ENCODE peak calls at places on chromosomes 1 and 21, in ten cellular contexts. One of them, this sample, is unnamed.

GRCh38 chr1:230148768-230149469 is 81.9 kb downstream of the GALNT2 start:
- DNase-seq in bronchial epithelial cell: no peak
- DNase-seq in hippocampal formation: no peak
- DNase-seq in A549: no peak
- DNase-seq in HEK293T: no peak
- DNase-seq in left lung: no peak
- DNase-seq in AG08395: no peak
- DNase-seq in T-helper 17 cell: no peak
- DNase-seq in HFFc6: no peak
- DNase-seq in caudate nucleus: no peak
- DNase-seq in this sample: no peak

GRCh38 chr1:231161711-231162299 is at the start of gene TRIM67:
- DNase-seq in caudate nucleus: no peak
- DNase-seq in AG08395: no peak
- DNase-seq in A549: peak
- DNase-seq in bronchial epithelial cell: no peak
- DNase-seq in hippocampal formation: no peak
- DNase-seq in T-helper 17 cell: no peak
- DNase-seq in HEK293T: peak
- DNase-seq in left lung: no peak
- DNase-seq in HFFc6: no peak
- DNase-seq in this sample: no peak

GRCh38 chr21:37873655-37874054 is 42.6 kb downstream of the KCNJ6 start:
- DNase-seq in left lung: no peak
- DNase-seq in caudate nucleus: no peak
- DNase-seq in bronchial epithelial cell: no peak
- DNase-seq in T-helper 17 cell: no peak
- DNase-seq in AG08395: peak
- DNase-seq in HEK293T: no peak
- DNase-seq in A549: peak
- DNase-seq in hippocampal formation: no peak
- DNase-seq in HFFc6: peak
- DNase-seq in this sample: no peak

GRCh38 chr1:26730695-26731094 is 34.9 kb downstream of the ARID1A start:
- DNase-seq in T-helper 17 cell: no peak
- DNase-seq in left lung: no peak
- DNase-seq in hippocampal formation: no peak
- DNase-seq in HFFc6: peak
- DNase-seq in bronchial epithelial cell: no peak
- DNase-seq in A549: no peak
- DNase-seq in AG08395: no peak
- DNase-seq in caudate nucleus: no peak
- DNase-seq in HEK293T: no peak
- DNase-seq in this sample: no peak

GRCh38 chr1:228938248-228938891 is 203.1 kb downstream of the RHOU start:
- DNase-seq in bronchial epithelial cell: no peak
- DNase-seq in AG08395: no peak
- DNase-seq in HFFc6: no peak
- DNase-seq in left lung: no peak
- DNase-seq in HEK293T: no peak
- DNase-seq in hippocampal formation: peak
- DNase-seq in T-helper 17 cell: no peak
- DNase-seq in caudate nucleus: no peak
- DNase-seq in A549: no peak
- DNase-seq in this sample: no peak

GRCh38 chr1:224528900-224529299 is 87.2 kb upstream of the CNIH3 start:
- DNase-seq in A549: peak
- DNase-seq in AG08395: peak
- DNase-seq in HEK293T: no peak
- DNase-seq in HFFc6: peak
- DNase-seq in bronchial epithelial cell: peak
- DNase-seq in T-helper 17 cell: no peak
- DNase-seq in left lung: no peak
- DNase-seq in hippocampal formation: no peak
- DNase-seq in caudate nucleus: no peak
- DNase-seq in this sample: peak

GRCh38 chr1:204493145-204493881 is 1.3 kb downstream of the PIK3C2B start:
- DNase-seq in AG08395: peak
- DNase-seq in caudate nucleus: peak
- DNase-seq in HFFc6: no peak
- DNase-seq in bronchial epithelial cell: peak
- DNase-seq in hippocampal formation: peak
- DNase-seq in A549: peak
- DNase-seq in left lung: peak
- DNase-seq in HEK293T: peak
- DNase-seq in T-helper 17 cell: no peak
- DNase-seq in this sample: no peak

GRCh38 chr21:29033871-29034270 is 9.4 kb downstream of the USP16 start:
- DNase-seq in AG08395: no peak
- DNase-seq in HEK293T: no peak
- DNase-seq in bronchial epithelial cell: no peak
- DNase-seq in T-helper 17 cell: no peak
- DNase-seq in A549: no peak
- DNase-seq in hippocampal formation: no peak
- DNase-seq in left lung: no peak
- DNase-seq in caudate nucleus: no peak
- DNase-seq in HFFc6: no peak
- DNase-seq in this sample: no peak

GRCh38 chr1:201329286-201329685 is 46.0 kb downstream of the PKP1 start:
- DNase-seq in hippocampal formation: no peak
- DNase-seq in bronchial epithelial cell: no peak
- DNase-seq in left lung: no peak
- DNase-seq in AG08395: peak
- DNase-seq in A549: no peak
- DNase-seq in caudate nucleus: no peak
- DNase-seq in T-helper 17 cell: no peak
- DNase-seq in HFFc6: no peak
- DNase-seq in HEK293T: no peak
- DNase-seq in this sample: no peak

GRCh38 chr1:235357485-235358378 is 9.5 kb upstream of the TBCE start:
- DNase-seq in HEK293T: no peak
- DNase-seq in caudate nucleus: no peak
- DNase-seq in A549: no peak
- DNase-seq in AG08395: no peak
- DNase-seq in bronchial epithelial cell: no peak
- DNase-seq in T-helper 17 cell: no peak
- DNase-seq in hippocampal formation: no peak
- DNase-seq in left lung: no peak
- DNase-seq in HFFc6: no peak
- DNase-seq in this sample: no peak

This sample was measured in LNCaP clone FGC.